ENCODE peak calls at places on chromosomes 2 and 18, in nine cellular contexts. S is PC-3, D is fibroblast of lung, J is testis, A is upper lobe of right lung, L is pancreas, N is Peyer's patch, M is lung, F is thoracic aorta. E is an unnamed sample.

GRCh38 chr2:29323961-29324360 is 208.7 kb downstream of the CLIP4 start:
- DNase-seq in N (no peak), D (peak; percentile 80), S (no peak), L (no peak), M (no peak), F (no peak), J (no peak), A (no peak), E (no peak)

GRCh38 chr2:61605245-61605644 is 67.1 kb upstream of the XPO1 start:
- DNase-seq in S (no peak), D (no peak), F (no peak), A (no peak), M (no peak), J (no peak), N (no peak), L (no peak), E (no peak)

GRCh38 chr2:62309465-62310091 is 113.7 kb downstream of the B3GNT2 start:
- DNase-seq in L (no peak), D (no peak), J (no peak), N (peak; percentile 41), F (no peak), M (no peak), S (no peak), A (no peak), E (peak; percentile 35)

GRCh38 chr18:62844850-62845643 is 129.7 kb downstream of the PHLPP1 start:
- DNase-seq in N (no peak), A (no peak), D (no peak), S (no peak), L (no peak), M (no peak), J (no peak), F (no peak), E (no peak)

GRCh38 chr2:115807302-115807701 is 1364.9 kb downstream of the DPP10 start:
- DNase-seq in A (no peak), J (no peak), D (no peak), L (no peak), N (no peak), S (no peak), M (no peak), F (no peak), E (no peak)

GRCh38 chr2:218233543-218233942 is 16.6 kb downstream of the ARPC2 start:
- DNase-seq in M (no peak), N (no peak), F (no peak), L (no peak), D (no peak), A (no peak), J (no peak), S (no peak), E (no peak)

GRCh38 chr2:203949228-203949627 is 12.7 kb downstream of the ICOS start:
- DNase-seq in D (peak; percentile 54), S (peak; percentile 10), M (no peak), N (no peak), F (no peak), A (no peak), J (no peak), L (no peak), E (no peak)

GRCh38 chr2:64711260-64711659 is 57.5 kb upstream of the SERTAD2 start:
- DNase-seq in A (no peak), J (no peak), N (no peak), M (no peak), D (no peak), F (no peak), L (no peak), S (no peak), E (no peak)

GRCh38 chr18:74399225-74399887 is 57.8 kb downstream of the DIPK1C start:
- DNase-seq in L (no peak), F (no peak), J (no peak), S (no peak), N (no peak), A (no peak), M (no peak), D (no peak), E (no peak)

GRCh38 chr2:231672617-231673347 is 35.5 kb upstream of the PTMA start:
- DNase-seq in S (no peak), N (peak; percentile 89), F (no peak), D (peak; percentile 46), A (peak; percentile 87), J (no peak), L (peak; percentile 66), M (peak; percentile 74), E (no peak)

GRCh38 chr2:174634130-174635014 is 36.8 kb upstream of the WIPF1 start:
- DNase-seq in N (peak; percentile 61), M (no peak), A (peak; percentile 66), F (no peak), J (no peak), S (no peak), D (no peak), L (no peak), E (peak; percentile 41)

GRCh38 chr2:189763908-189764661 is 1.5 kb upstream of the OSGEPL1 start:
- DNase-seq in D (no peak), N (no peak), F (no peak), J (no peak), M (no peak), L (no peak), S (no peak), A (no peak), E (no peak)

GRCh38 chr2:117972466-117973123 is 41.3 kb downstream of the CCDC93 start:
- DNase-seq in N (no peak), J (no peak), L (no peak), D (peak; percentile 92), M (no peak), S (no peak), A (no peak), F (no peak), E (no peak)

GRCh38 chr2:20353597-20353996 is 3.0 kb upstream of the PUM2 start:
- DNase-seq in A (no peak), N (no peak), S (peak; percentile 18), J (no peak), F (no peak), M (no peak), L (no peak), D (no peak), E (no peak)

GRCh38 chr2:143808166-143808565 is 678.9 kb downstream of the ARHGAP15 start:
- DNase-seq in S (no peak), F (no peak), A (no peak), M (no peak), N (no peak), J (no peak), D (no peak), L (no peak), E (no peak)

GRCh38 chr2:149612122-149612521 is 24.5 kb upstream of the MMADHC start:
- DNase-seq in N (no peak), J (no peak), D (peak; percentile 76), S (peak; percentile 72), M (no peak), L (no peak), F (no peak), A (no peak), E (no peak)

DNA sequence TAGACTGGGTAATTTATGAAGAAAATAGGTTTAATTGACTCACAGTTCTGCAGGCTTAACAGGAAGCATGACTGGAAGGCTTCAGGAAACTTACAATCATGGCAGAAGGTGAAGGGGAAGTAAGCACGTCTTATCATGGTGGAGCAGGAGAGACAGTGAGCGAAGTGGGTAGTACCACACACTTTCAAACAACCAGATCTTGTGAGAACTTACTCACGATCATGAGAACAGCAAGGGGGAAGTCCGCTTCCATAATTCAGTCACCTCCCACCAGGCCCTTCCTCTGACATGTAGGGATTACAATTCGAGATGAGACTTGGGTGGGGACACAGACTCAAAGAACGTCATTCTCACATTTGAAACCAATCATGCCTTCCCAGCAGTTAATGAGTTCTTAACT is 260.1 kb upstream of the FAM98A start:
- DNase-seq in A (no peak), S (no peak), L (no peak), M (no peak), J (no peak), F (no peak), N (no peak), D (no peak), E (no peak)
- H3K9me3 ChIP-seq in A (no peaks in the 10 kb centered on the region), S (no peaks in the 10 kb centered on the region), L (no peaks in the 10 kb centered on the region), M (no peaks in the 10 kb centered on the region), J (no peaks in the 10 kb centered on the region), F (no peaks in the 10 kb centered on the region), N (no peaks in the 10 kb centered on the region), D (no peaks in the 10 kb centered on the region), E (no peaks in the 10 kb centered on the region)

DNA sequence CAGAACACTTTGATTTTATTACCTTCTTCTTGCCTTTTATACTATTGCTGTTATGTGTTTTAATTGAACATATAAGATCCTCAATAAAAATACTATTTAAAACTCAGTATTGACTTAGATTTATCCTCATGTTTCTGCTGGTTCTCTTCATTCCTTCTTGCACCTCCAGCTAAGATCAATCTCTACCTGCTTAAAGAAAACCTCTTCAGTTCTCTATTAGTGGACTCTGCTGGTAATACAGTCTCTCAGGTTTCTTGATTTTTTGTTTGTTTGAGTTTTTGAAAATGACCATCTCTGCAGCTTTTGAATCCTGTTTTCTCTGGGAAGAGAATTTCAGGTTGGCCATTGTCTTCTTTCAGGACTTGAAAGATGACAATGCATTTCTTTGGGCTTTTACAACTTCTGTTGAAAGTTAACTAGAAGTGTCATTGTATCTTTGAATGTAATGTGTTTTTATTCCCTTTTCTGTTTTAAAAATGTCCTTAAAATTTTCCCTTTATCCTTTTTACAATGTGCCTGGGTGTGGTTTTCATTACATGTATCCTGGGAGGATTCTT is 29.8 kb upstream of the TMEM131 start:
- DNase-seq in F (no peak), A (no peak), S (no peak), N (no peak), M (no peak), L (no peak), D (no peak), J (no peak), E (no peak)
- TF ChIP-seq CTCF in F (peak; percentile 9), A (no peak), S (no peak), N (no peak), M (no peak), L (no peak), D (no peak), J (no peak), E (no peak)

GRCh38 chr2:229296561-229296960 is 25.5 kb upstream of the PID1 start:
- DNase-seq in M (no peak), A (no peak), D (no peak), N (no peak), S (no peak), L (no peak), F (no peak), J (no peak), E (no peak)

GRCh38 chr2:229297284-229297683 is 26.2 kb upstream of the PID1 start:
- DNase-seq in S (no peak), N (no peak), J (no peak), F (no peak), L (no peak), D (no peak), M (peak; percentile 36), A (no peak), E (no peak)

GRCh38 chr2:229300371-229300770 is 29.3 kb upstream of the PID1 start:
- DNase-seq in M (no peak), D (no peak), A (no peak), N (no peak), J (no peak), S (no peak), L (no peak), F (no peak), E (no peak)

GRCh38 chr2:229300814-229301213 is 29.7 kb upstream of the PID1 start:
- DNase-seq in F (no peak), M (no peak), A (no peak), N (no peak), L (no peak), J (no peak), D (peak; percentile 29), S (no peak), E (no peak)

GRCh38 chr2:229301229-229301628 is 30.1 kb upstream of the PID1 start:
- DNase-seq in S (no peak), A (no peak), J (no peak), L (no peak), F (no peak), D (no peak), M (no peak), N (no peak), E (no peak)
- H3K9me3 ChIP-seq in S (no peaks in the 10 kb centered on the region), A (no peaks in the 10 kb centered on the region), J (no peaks in the 10 kb centered on the region), L (no peaks in the 10 kb centered on the region), F (no peaks in the 10 kb centered on the region), D (no peaks in the 10 kb centered on the region), M (no peaks in the 10 kb centered on the region), N (no peaks in the 10 kb centered on the region), E (no peaks in the 10 kb centered on the region)

GRCh38 chr18:58462975-58463374 is 165.9 kb downstream of the ALPK2 start:
- DNase-seq in N (no peak), S (no peak), L (no peak), A (no peak), F (no peak), D (no peak), M (no peak), J (no peak), E (no peak)
- TF ChIP-seq CTCF in N (no peak), S (no peak), L (no peak), A (no peak), F (no peak), D (no peak), M (no peak), J (no peak), E (no peak)